ENCODE peak calls at places on chromosomes 6 and 20, in six cellular contexts. E is suprapubic skin, P is uterus, G is Peyer's patch, Z is heart left ventricle, O is transverse colon. C is an unnamed sample.

GRCh38 chr6:166006593-166007301 is 160.9 kb downstream of the TBXT start:
- DNase-seq in E (no peak), P (no peak), G (no peak), Z (no peak), O (no peak), C (no peak)

GRCh38 chr20:37326666-37327065 is 19.3 kb upstream of the SRC start:
- DNase-seq in E (no peak), P (no peak), G (no peak), Z (no peak), O (no peak), C (no peak)

GRCh38 chr6:105560611-105561066 is 157.8 kb upstream of the PREP start:
- DNase-seq in E (no peak), P (no peak), G (no peak), Z (no peak), O (no peak), C (no peak)

GRCh38 chr6:31660998-31661866 is 654 bp upstream of the C6orf47 start:
- DNase-seq in E (no peak), P (no peak), G (no peak), Z (no peak), O (no peak), C (no peak)

GRCh38 chr20:49894073-49894470 is 21.3 kb downstream of the SPATA2 start:
- DNase-seq in E (no peak), P (no peak), G (no peak), Z (no peak), O (no peak), C (peak)

GRCh38 chr6:88599561-88599960 is 363.9 kb downstream of the RNGTT start:
- DNase-seq in E (no peak), P (no peak), G (no peak), Z (no peak), O (peak), C (no peak)

GRCh38 chr6:13413906-13414555 is 73.4 kb downstream of the GFOD1 start:
- DNase-seq in E (no peak), P (no peak), G (no peak), Z (no peak), O (no peak), C (no peak)

GRCh38 chr20:3032624-3033023 is 10.8 kb upstream of the GNRH2 start:
- DNase-seq in E (no peak), P (no peak), G (no peak), Z (peak), O (no peak), C (no peak)

GRCh38 chr6:16688984-16689636 is 72.2 kb downstream of the ATXN1 start:
- DNase-seq in E (no peak), P (no peak), G (no peak), Z (no peak), O (no peak), C (no peak)

GRCh38 chr6:158056804-158057203 is 75.1 kb downstream of the SYNJ2 start:
- DNase-seq in E (peak), P (no peak), G (no peak), Z (no peak), O (no peak), C (peak)

GRCh38 chr20:50572922-50573777 is 63.0 kb downstream of the PTPN1 start:
- DNase-seq in E (no peak), P (no peak), G (peak), Z (peak), O (no peak), C (peak)

DNA sequence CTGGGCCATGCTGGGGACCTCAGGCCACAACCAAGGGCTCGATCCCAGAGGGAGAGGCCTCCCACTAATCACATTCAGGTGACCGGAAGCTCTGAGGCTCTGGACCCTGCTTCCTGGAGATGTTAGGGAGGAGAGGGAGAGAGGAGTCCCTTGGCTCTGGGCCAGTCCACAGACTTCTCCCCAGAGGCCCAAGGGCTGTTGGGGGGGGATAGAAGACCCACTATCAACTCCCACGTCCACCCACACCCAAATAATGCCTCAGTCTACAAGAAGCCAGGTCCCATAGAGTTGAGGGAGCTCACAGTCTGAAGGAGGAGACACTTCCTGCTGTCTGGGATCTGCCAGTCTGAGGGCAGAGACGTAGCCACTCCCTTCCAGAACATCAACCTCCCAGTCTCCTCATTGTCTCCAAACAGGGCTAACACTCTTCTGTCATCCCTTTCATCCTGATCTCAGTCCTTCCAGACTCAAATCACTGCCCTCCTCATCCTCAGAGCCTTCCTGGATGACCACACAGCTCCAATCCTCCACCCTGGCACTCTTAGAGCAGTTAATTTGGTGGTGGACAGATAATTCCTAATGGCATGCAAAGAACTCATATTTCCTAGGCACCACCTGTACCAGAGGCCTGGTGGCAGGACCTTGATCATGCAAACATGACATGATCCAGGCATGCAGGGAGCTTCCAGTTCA is 69.9 kb downstream of the MRPL14 start:
- DNase-seq in E (no peak), P (no peak), G (no peak), Z (no peak), O (no peak), C (no peak)
- H3K27ac ChIP-seq in E (no peak), P (peak), G (peak), Z (peak), O (peak), C (peak)

GRCh38 chr6:41427642-41428401 is 92.4 kb downstream of the NCR2 start:
- DNase-seq in E (no peak), P (peak), G (peak), Z (peak), O (peak), C (peak)
- TF ChIP-seq CTCF in E (no peak), P (peak), G (no peak), Z (no peak), O (peak), C (peak)

GRCh38 chr6:90284745-90285481 is 11.7 kb downstream of the BACH2 start:
- DNase-seq in E (no peak), P (no peak), G (peak), Z (no peak), O (no peak), C (no peak)

GRCh38 chr6:90284236-90284744 is 12.4 kb downstream of the BACH2 start:
- DNase-seq in E (no peak), P (peak), G (no peak), Z (no peak), O (no peak), C (no peak)

GRCh38 chr6:90288404-90288803 is 8.2 kb downstream of the BACH2 start:
- DNase-seq in E (no peak), P (no peak), G (no peak), Z (no peak), O (no peak), C (no peak)

GRCh38 chr6:90286884-90287488 is 9.7 kb downstream of the BACH2 start:
- DNase-seq in E (no peak), P (no peak), G (peak), Z (no peak), O (peak), C (no peak)

DNA sequence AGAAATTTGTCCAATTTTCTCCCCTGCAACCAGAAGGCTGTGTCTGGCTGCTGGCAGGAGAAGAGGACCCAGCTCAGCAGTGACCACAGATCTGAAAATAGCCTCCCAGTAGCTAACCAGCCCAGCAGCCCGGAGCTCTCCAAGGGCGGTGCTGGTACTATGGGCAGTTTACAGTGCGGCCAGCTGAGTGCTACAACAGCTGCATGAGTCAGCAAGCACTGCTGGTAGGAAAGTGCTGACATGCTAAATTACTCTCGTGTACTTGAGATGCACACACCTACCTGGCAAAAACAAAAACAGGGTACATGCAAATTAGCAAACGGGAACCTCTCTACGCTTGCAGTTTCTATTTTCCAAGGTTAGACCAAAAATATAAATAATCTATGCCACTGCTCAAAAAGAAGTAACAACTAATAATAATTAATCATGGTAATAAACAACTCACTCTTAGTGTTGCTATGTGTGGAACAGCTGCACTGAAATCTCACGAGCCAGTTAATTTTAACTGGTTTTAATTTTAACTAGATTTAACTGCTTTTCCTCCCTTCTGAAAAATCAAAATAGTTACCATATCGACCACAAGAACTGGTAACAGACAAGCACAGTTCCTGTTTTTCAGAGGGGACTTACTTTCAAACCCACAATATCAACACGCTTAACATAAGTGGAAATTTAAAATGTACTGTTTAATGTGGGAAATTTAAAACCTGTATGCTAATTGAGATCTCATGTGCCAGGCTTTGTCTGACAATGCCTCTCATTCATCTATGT is 10.8 kb downstream of the BACH2 start:
- DNase-seq in E (peak), P (peak), G (peak), Z (peak), O (peak), C (peak)
- TF ChIP-seq POLR2A in E (no peak), P (no peak), G (no peak), Z (no peak), O (no peak), C (no peak)

GRCh38 chr6:148358196-148358785 is 15.7 kb downstream of the SASH1 start:
- DNase-seq in E (peak), P (peak), G (no peak), Z (peak), O (no peak), C (peak)
- H3K27ac ChIP-seq in E (no peak), P (no peak), G (no peak), Z (peak), O (no peak), C (no peak)

GRCh38 chr6:169115632-169116031 is 138.0 kb downstream of the THBS2 start:
- DNase-seq in E (no peak), P (no peak), G (no peak), Z (no peak), O (no peak), C (no peak)

GRCh38 chr6:169117663-169118062 is 136.0 kb downstream of the THBS2 start:
- DNase-seq in E (no peak), P (no peak), G (no peak), Z (no peak), O (no peak), C (no peak)

GRCh38 chr6:169118346-169118830 is 135.3 kb downstream of the THBS2 start:
- DNase-seq in E (no peak), P (no peak), G (no peak), Z (no peak), O (no peak), C (no peak)

GRCh38 chr6:169119669-169120068 is 134.0 kb downstream of the THBS2 start:
- DNase-seq in E (no peak), P (no peak), G (no peak), Z (no peak), O (no peak), C (no peak)

DNA sequence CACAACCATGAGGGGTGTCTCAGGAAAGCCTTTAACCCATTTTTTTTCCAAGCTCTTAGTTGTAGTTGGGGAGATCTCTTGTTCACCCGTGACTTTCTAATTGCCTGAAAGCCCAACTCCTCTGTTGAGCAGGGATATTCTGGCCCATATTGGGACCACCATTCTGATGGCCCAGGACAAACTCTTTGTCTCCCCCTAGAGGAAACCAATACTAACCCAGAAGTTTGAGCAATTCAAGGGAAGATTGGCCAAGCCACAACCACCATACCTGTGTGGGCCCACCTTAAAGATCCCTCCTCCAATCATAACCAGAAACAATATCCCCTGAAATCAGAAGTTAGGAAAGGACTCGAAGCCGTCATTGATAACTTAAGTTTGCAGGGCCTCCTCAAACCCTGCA is 132.6 kb downstream of the THBS2 start:
- DNase-seq in E (no peak), P (no peak), G (no peak), Z (no peak), O (no peak), C (no peak)
- TF ChIP-seq CTCF in E (no peak), P (no peak), G (no peak), Z (no peak), O (no peak), C (no peak)

DNA sequence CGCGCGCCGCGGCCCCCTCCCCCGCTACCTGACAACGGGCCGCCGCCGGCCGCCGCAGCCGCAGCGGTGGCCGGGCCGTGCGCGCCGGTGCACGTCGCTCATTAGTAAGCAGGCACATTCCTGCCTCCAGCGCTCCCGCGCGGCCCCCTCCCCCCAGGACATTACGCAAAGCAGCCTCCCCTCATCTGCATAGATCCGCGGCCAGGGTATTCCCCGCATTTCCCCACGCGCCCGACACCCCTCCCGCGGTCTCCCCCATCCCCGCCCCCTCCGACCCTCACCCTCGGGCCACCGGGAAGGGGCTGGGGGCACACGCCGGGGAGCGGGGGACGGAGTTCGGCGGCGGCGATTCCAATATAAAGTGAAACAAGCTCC is at the start of gene HIVEP2:
- DNase-seq in E (peak), P (peak), G (peak), Z (peak), O (peak), C (peak)
- TF ChIP-seq POLR2A in E (no peak), P (peak), G (no peak), Z (no peak), O (no peak), C (no peak)

GRCh38 chr6:142152731-142153130 is 5.7 kb downstream of the VTA1 start:
- DNase-seq in E (no peak), P (no peak), G (no peak), Z (no peak), O (no peak), C (no peak)

GRCh38 chr6:142153230-142153629 is 6.2 kb downstream of the VTA1 start:
- DNase-seq in E (no peak), P (no peak), G (no peak), Z (no peak), O (no peak), C (no peak)

GRCh38 chr6:142155895-142156757 is 9.1 kb downstream of the VTA1 start:
- DNase-seq in E (no peak), P (no peak), G (no peak), Z (no peak), O (no peak), C (no peak)

GRCh38 chr6:142155091-142155490 is 8.0 kb downstream of the VTA1 start:
- DNase-seq in E (no peak), P (no peak), G (no peak), Z (no peak), O (no peak), C (no peak)
- H3K27ac ChIP-seq in E (no peak), P (no peak), G (no peak), Z (no peak), O (no peak), C (no peak)